ENCODE peak calls at places on chromosomes 11 and 22, in seven cellular contexts. C, V, B, K, S, H and A are unnamed samples.

GRCh38 chr22:50188356-50188755 is 2.6 kb downstream of the TRABD start:
- DNase-seq in C (no peak), V (peak), B (no peak), K (no peak), S (no peak), H (no peak), A (no peak)

GRCh38 chr11:46676436-46677158 is 23.8 kb downstream of the ARHGAP1 start:
- DNase-seq in C (no peak), V (no peak), B (no peak), K (no peak), S (no peak), H (no peak), A (no peak)

GRCh38 chr11:26344647-26345046 is 12.7 kb downstream of the ANO3 start:
- DNase-seq in C (no peak), V (no peak), B (no peak), K (no peak), S (no peak), H (peak), A (no peak)

GRCh38 chr11:8257003-8257664 is 6.5 kb downstream of the LMO1 start:
- DNase-seq in C (no peak), V (no peak), B (no peak), K (no peak), S (no peak), H (no peak), A (no peak)

GRCh38 chr11:113260096-113260425 is 54.3 kb upstream of the TTC12 start:
- DNase-seq in C (no peak), V (no peak), B (no peak), K (no peak), S (no peak), H (no peak), A (no peak)

GRCh38 chr22:30441088-30441487 is 15.5 kb downstream of the MTFP1 start:
- DNase-seq in C (no peak), V (no peak), B (no peak), K (no peak), S (no peak), H (no peak), A (no peak)

GRCh38 chr22:45602004-45602733 is 69.5 kb upstream of the ATXN10 start:
- DNase-seq in C (no peak), V (peak), B (no peak), K (no peak), S (no peak), H (no peak), A (no peak)

GRCh38 chr11:75324740-75325139 is 26.7 kb downstream of the ARRB1 start:
- DNase-seq in C (no peak), V (no peak), B (no peak), K (no peak), S (no peak), H (no peak), A (no peak)

GRCh38 chr11:43532046-43532445 is 148.5 kb upstream of the HSD17B12 start:
- DNase-seq in C (no peak), V (no peak), B (no peak), K (no peak), S (no peak), H (no peak), A (no peak)